ENCODE peak calls at places on chromosomes 13 and 19, in nine cellular contexts. D is A549, Q is upper lobe of left lung, J is IMR-90, F is cardiac muscle cell, B is astrocyte, V is thoracic aorta, S is BE2C, I is suprapubic skin. R is an unnamed sample. For H3K4me1, the result is how much of the 10 kb centered on the place peaks cover.

GRCh38 chr13:28719227-28719562 is 425 bp upstream of the SLC46A3 start:
- DNase-seq in D (no peak), Q (no peak), J (no peak), F (no peak), B (no peak), V (no peak), S (no peak), I (no peak), R (no peak)

GRCh38 chr13:75789451-75790197 is 153.5 kb downstream of the LMO7 start:
- DNase-seq in D (no peak), Q (no peak), J (no peak), F (no peak), B (no peak), V (no peak), S (no peak), I (no peak), R (no peak)

GRCh38 chr13:20713751-20714150 is 10.3 kb downstream of the IL17D start:
- DNase-seq in D (no peak), Q (no peak), J (peak), F (no peak), B (peak), V (no peak), S (no peak), I (no peak), R (no peak)

GRCh38 chr13:24763596-24764275 is at the start of gene RNF17:
- DNase-seq in D (no peak), Q (no peak), J (no peak), F (no peak), B (no peak), V (no peak), S (no peak), I (no peak), R (no peak)

GRCh38 chr13:83197316-83197715 is 685.0 kb downstream of the SLITRK1 start:
- DNase-seq in D (no peak), Q (no peak), J (no peak), F (no peak), B (no peak), V (no peak), S (no peak), I (no peak), R (no peak)

GRCh38 chr13:33519561-33520479 is 234.3 kb upstream of the STARD13 start:
- DNase-seq in D (no peak), Q (no peak), J (peak), F (no peak), B (peak), V (no peak), S (no peak), I (no peak), R (no peak)

GRCh38 chr13:46666727-46667456 is 113.9 kb downstream of the LRCH1 start:
- DNase-seq in D (no peak), Q (no peak), J (no peak), F (peak), B (no peak), V (no peak), S (peak), I (no peak), R (no peak)

GRCh38 chr13:47256618-47257017 is 359.8 kb upstream of the HTR2A start:
- DNase-seq in D (no peak), Q (no peak), J (peak), F (no peak), B (peak), V (no peak), S (no peak), I (no peak), R (no peak)

GRCh38 chr19:1942078-1942933 is 1.3 kb downstream of the CSNK1G2 start:
- DNase-seq in D (peak), Q (peak), J (peak), F (peak), B (peak), V (no peak), S (peak), I (peak), R (peak)

GRCh38 chr19:43809762-43810696 is 7.8 kb upstream of the LYPD5 start:
- DNase-seq in D (peak), Q (no peak), J (peak), F (peak), B (peak), V (no peak), S (no peak), I (no peak), R (no peak)

GRCh38 chr13:49329831-49330545 is 82.3 kb downstream of the CDADC1 start:
- DNase-seq in D (no peak), Q (no peak), J (no peak), F (peak), B (no peak), V (no peak), S (no peak), I (no peak), R (no peak)

GRCh38 chr19:18961767-18962423 is 20.9 kb upstream of the HOMER3 start:
- DNase-seq in D (no peak), Q (no peak), J (no peak), F (peak), B (no peak), V (no peak), S (no peak), I (no peak), R (no peak)

GRCh38 chr13:21405309-21405708 is 53.8 kb downstream of the ZDHHC20 start:
- DNase-seq in D (no peak), Q (no peak), J (no peak), F (no peak), B (no peak), V (no peak), S (no peak), I (no peak), R (no peak)

GRCh38 chr19:35596366-35596999 is 10.5 kb downstream of the PMIS2 start:
- DNase-seq in D (peak), Q (no peak), J (no peak), F (no peak), B (no peak), V (no peak), S (peak), I (no peak), R (no peak)

GRCh38 chr13:109314101-109314500 is 472.3 kb downstream of the IRS2 start:
- DNase-seq in D (no peak), Q (no peak), J (no peak), F (no peak), B (no peak), V (no peak), S (no peak), I (no peak), R (no peak)

GRCh38 chr13:104949840-104950805 is 1585.3 kb downstream of the EFNB2 start:
- DNase-seq in D (no peak), Q (no peak), J (no peak), F (no peak), B (peak), V (no peak), S (no peak), I (no peak), R (no peak)

GRCh38 chr13:100794575-100794974 is 120.0 kb upstream of the TMTC4 start:
- DNase-seq in D (no peak), Q (no peak), J (no peak), F (no peak), B (no peak), V (no peak), S (no peak), I (no peak), R (no peak)

GRCh38 chr19:45414468-45414867 is 8.0 kb downstream of the POLR1G start:
- DNase-seq in D (no peak), Q (no peak), J (no peak), F (no peak), B (no peak), V (no peak), S (no peak), I (no peak), R (no peak)

GRCh38 chr19:10230155-10230903 is 802 bp downstream of the S1PR2 start:
- DNase-seq in D (no peak), Q (peak), J (peak), F (peak), B (no peak), V (no peak), S (peak), I (peak), R (peak)

GRCh38 chr13:52845766-52846566 is 2.5 kb downstream of the PCDH8 start:
- DNase-seq in D (no peak), Q (no peak), J (no peak), F (peak), B (no peak), V (no peak), S (peak), I (no peak), R (peak)

GRCh38 chr19:42132851-42133528 is 744 bp upstream of the POU2F2 start:
- DNase-seq in D (peak), Q (peak), J (no peak), F (peak), B (no peak), V (no peak), S (peak), I (no peak), R (peak)
- H3K4me1 ChIP-seq in D (under half), Q (under half), J (under half), F (under half), B (under half), V (under half), S (under half), I (under half), R (under half)

DNA sequence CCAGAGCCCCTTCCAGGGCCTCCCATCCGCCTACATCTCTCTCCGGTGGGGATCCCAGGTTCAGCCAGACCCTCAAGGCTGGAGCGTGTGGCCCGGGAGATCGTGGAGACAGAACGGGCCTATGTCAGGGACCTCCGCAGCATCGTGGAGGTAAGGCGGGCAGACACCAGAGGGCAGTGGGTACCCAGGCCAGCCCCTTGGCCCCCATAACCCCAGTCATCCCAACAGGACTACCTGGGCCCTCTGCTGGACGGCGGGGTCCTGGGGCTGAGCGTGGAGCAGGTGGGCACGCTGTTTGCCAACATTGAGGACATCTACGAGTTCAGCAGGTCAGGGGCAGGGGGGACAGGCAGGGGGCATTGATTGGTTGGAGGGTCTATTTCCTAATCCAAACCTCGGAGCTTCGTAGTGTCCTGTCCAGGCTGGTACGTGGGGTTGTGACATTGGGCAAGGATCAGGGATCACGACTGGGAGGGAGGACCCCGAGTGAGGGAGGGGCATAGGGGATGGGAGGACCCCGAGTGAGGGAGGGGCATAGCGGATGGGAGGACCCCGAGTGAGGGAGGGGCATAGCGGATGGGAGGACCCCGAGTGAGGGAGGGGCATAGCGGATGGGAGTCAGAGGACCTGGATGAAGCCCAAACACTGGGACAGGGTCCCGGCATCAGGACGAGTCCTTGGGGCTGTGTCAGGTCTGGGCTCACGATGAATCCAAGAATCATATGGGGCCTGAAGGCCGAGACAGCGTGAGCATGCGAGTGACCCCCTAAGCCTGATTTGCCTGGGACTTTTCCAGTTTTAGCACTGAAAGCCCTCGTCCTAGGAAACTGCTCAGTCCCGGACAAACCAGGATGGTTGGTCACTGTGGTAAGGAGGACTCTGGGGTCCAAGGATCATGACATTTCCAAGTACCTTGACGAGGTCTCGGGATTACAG is 2.9 kb downstream of the PLEKHG2 start:
- DNase-seq in D (no peak), Q (no peak), J (no peak), F (no peak), B (no peak), V (no peak), S (no peak), I (no peak), R (no peak)
- H3K4me3 ChIP-seq in D (no peak), Q (peak), J (peak), F (no peak), B (peak), V (peak), S (no peak), I (peak), R (peak)

GRCh38 chr19:38081547-38082255 is 142.3 kb downstream of the DPF1 start:
- DNase-seq in D (no peak), Q (no peak), J (no peak), F (no peak), B (no peak), V (no peak), S (no peak), I (no peak), R (no peak)
- H3K4me1 ChIP-seq in D (under half), Q (under half), J (under half), F (under half), B (under half), V (under half), S (under half), I (under half), R (under half)

GRCh38 chr19:49064029-49064629 is 489 bp downstream of the NTF4 start:
- DNase-seq in D (no peak), Q (peak), J (no peak), F (peak), B (no peak), V (no peak), S (no peak), I (no peak), R (no peak)
- H3K4me3 ChIP-seq in D (peak), Q (peak), J (no peak), F (peak), B (no peak), V (no peak), S (no peak), I (peak), R (peak)

GRCh38 chr13:98892821-98893220 is 85.0 kb downstream of the DOCK9 start:
- DNase-seq in D (no peak), Q (no peak), J (no peak), F (no peak), B (no peak), V (no peak), S (no peak), I (no peak), R (no peak)

GRCh38 chr13:98896083-98896867 is 81.6 kb downstream of the DOCK9 start:
- DNase-seq in D (no peak), Q (no peak), J (no peak), F (no peak), B (no peak), V (no peak), S (no peak), I (no peak), R (no peak)

GRCh38 chr13:98892077-98892476 is 85.8 kb downstream of the DOCK9 start:
- DNase-seq in D (no peak), Q (no peak), J (no peak), F (no peak), B (no peak), V (no peak), S (no peak), I (no peak), R (no peak)

GRCh38 chr13:98890920-98891319 is 86.9 kb downstream of the DOCK9 start:
- DNase-seq in D (no peak), Q (no peak), J (no peak), F (no peak), B (no peak), V (no peak), S (no peak), I (no peak), R (no peak)

GRCh38 chr13:98893361-98893760 is 84.5 kb downstream of the DOCK9 start:
- DNase-seq in D (no peak), Q (no peak), J (no peak), F (no peak), B (no peak), V (no peak), S (no peak), I (no peak), R (no peak)
- H3K4me1 ChIP-seq in D (under half), Q (under half), J (under half), F (under half), B (under half), V (under half), S (under half), I (under half), R (under half)

GRCh38 chr13:64778002-64778401 is 2452.1 kb downstream of the PCDH9 start:
- DNase-seq in D (no peak), Q (no peak), J (no peak), F (no peak), B (no peak), V (no peak), S (no peak), I (no peak), R (no peak)

GRCh38 chr13:64782459-64782858 is 2447.7 kb downstream of the PCDH9 start:
- DNase-seq in D (no peak), Q (no peak), J (no peak), F (no peak), B (no peak), V (no peak), S (no peak), I (no peak), R (no peak)
- H3K4me3 ChIP-seq in D (no peak), Q (no peak), J (no peak), F (no peak), B (no peak), V (no peak), S (no peak), I (no peak), R (no peak)

GRCh38 chr19:13169769-13170168 is 19.6 kb downstream of the IER2 start:
- DNase-seq in D (peak), Q (no peak), J (peak), F (no peak), B (peak), V (no peak), S (no peak), I (no peak), R (no peak)

GRCh38 chr19:13173129-13173737 is 23.0 kb downstream of the IER2 start:
- DNase-seq in D (no peak), Q (no peak), J (no peak), F (no peak), B (no peak), V (no peak), S (no peak), I (no peak), R (no peak)

GRCh38 chr19:13176345-13176744 is 26.1 kb downstream of the IER2 start:
- DNase-seq in D (no peak), Q (no peak), J (no peak), F (no peak), B (peak), V (no peak), S (no peak), I (no peak), R (no peak)

GRCh38 chr19:13171146-13171545 is 20.9 kb downstream of the IER2 start:
- DNase-seq in D (no peak), Q (no peak), J (no peak), F (no peak), B (no peak), V (no peak), S (no peak), I (no peak), R (no peak)

GRCh38 chr19:13172335-13173128 is 22.3 kb downstream of the IER2 start:
- DNase-seq in D (peak), Q (peak), J (peak), F (peak), B (peak), V (peak), S (peak), I (peak), R (peak)
- H3K4me1 ChIP-seq in D (half or more), Q (under half), J (under half), F (under half), B (under half), V (under half), S (under half), I (half or more), R (under half)

DNA sequence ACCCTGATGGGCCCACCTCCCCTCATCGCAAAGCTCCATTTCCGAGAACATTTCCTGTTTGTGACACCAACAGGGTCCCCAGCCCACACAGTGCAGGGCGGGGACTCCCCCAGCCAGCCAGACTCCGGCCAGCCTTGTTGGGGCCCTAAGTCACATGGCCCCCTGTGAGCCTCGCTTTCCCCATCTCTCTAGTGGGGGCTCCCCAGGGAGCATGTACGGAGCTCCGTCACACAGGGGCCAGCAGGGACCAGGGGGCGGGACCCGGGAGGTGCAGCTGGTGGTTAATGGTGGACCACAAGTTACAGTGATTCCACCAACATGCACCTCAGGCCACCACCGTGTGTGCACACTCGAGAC is 1.7 kb downstream of the TBXA2R start:
- DNase-seq in D (no peak), Q (no peak), J (no peak), F (no peak), B (no peak), V (no peak), S (no peak), I (no peak), R (no peak)
- H3K4me3 ChIP-seq in D (no peak), Q (peak), J (no peak), F (no peak), B (no peak), V (peak), S (no peak), I (no peak), R (peak)

R was measured in upper lobe of right lung.